ENCODE peak calls at places on chromosome 16, in eight cellular contexts. V, M, E, W, B, U, P and C are unnamed samples.

GRCh38 chr16:24041834-24042631 is 206.2 kb downstream of the PRKCB start:
- DNase-seq in U (peak; percentile 47), M (peak; percentile 47), V (peak; percentile 86), B (no peak), P (peak; percentile 80), W (no peak), E (peak; percentile 83), C (peak; percentile 55)

GRCh38 chr16:19689342-19689741 is 28.7 kb downstream of the KNOP1 start:
- DNase-seq in P (no peak), U (no peak), W (no peak), V (no peak), M (no peak), B (no peak), E (no peak), C (no peak)

GRCh38 chr16:14357328-14357727 is 272.7 kb downstream of the PARN start:
- DNase-seq in E (no peak), M (no peak), V (no peak), P (no peak), U (no peak), B (no peak), W (no peak), C (no peak)

GRCh38 chr16:56354016-56354415 is 71.3 kb downstream of the AMFR start:
- DNase-seq in P (no peak), V (no peak), W (no peak), M (no peak), E (no peak), U (no peak), B (no peak), C (no peak)

GRCh38 chr16:79519448-79519847 is 81.1 kb downstream of the MAF start:
- DNase-seq in B (no peak), M (no peak), E (no peak), U (no peak), W (no peak), P (no peak), V (no peak), C (no peak)

GRCh38 chr16:81583893-81584705 is 139.5 kb downstream of the CMIP start:
- DNase-seq in V (no peak), E (no peak), B (no peak), U (peak; percentile 79), M (no peak), P (no peak), W (no peak), C (peak; percentile 83)

GRCh38 chr16:87618216-87618615 is 15.9 kb downstream of the JPH3 start:
- DNase-seq in V (no peak), E (no peak), M (no peak), W (no peak), U (no peak), P (no peak), B (no peak), C (no peak)

GRCh38 chr16:81436381-81436780 is 8.2 kb upstream of the CMIP start:
- DNase-seq in B (no peak), P (no peak), W (no peak), M (no peak), V (no peak), U (no peak), E (no peak), C (no peak)

GRCh38 chr16:89761304-89761922 is 40.1 kb downstream of the ZNF276 start:
- DNase-seq in V (no peak), U (no peak), W (no peak), M (no peak), P (no peak), E (no peak), B (no peak), C (no peak)

GRCh38 chr16:11361751-11362742 is 16.8 kb downstream of the RMI2 start:
- DNase-seq in W (no peak), E (no peak), V (no peak), P (peak; percentile 24), U (peak; percentile 76), B (peak; percentile 64), M (no peak), C (no peak)

GRCh38 chr16:86090461-86091170 is 191.7 kb downstream of the IRF8 start:
- DNase-seq in M (no peak), W (no peak), B (no peak), U (no peak), V (no peak), E (no peak), P (no peak), C (no peak)

GRCh38 chr16:4847774-4848587 is 700 bp downstream of the UBN1 start:
- DNase-seq in B (peak; percentile 13), V (peak; percentile 49), P (peak; percentile 49), W (peak; percentile 26), U (peak; percentile 73), M (peak; percentile 46), E (peak; percentile 33), C (peak; percentile 61)

GRCh38 chr16:8798174-8798527 is 512 bp downstream of the PMM2 start:
- DNase-seq in V (no peak), W (no peak), B (no peak), E (no peak), U (peak; percentile 18), P (no peak), M (no peak), C (no peak)

GRCh38 chr16:27923751-27924150 is 139.8 kb downstream of the GSG1L start:
- DNase-seq in W (no peak), E (no peak), M (no peak), P (no peak), U (no peak), V (no peak), B (no peak), C (no peak)

GRCh38 chr16:54493076-54493475 is 206.5 kb upstream of the IRX3 start:
- DNase-seq in P (no peak), B (no peak), V (no peak), W (no peak), E (no peak), M (no peak), U (peak; percentile 52), C (peak; percentile 36)

GRCh38 chr16:87391324-87391949 is 699 bp upstream of the MAP1LC3B start:
- DNase-seq in U (no peak), M (peak; percentile 52), W (no peak), E (peak; percentile 59), B (peak; percentile 52), P (peak; percentile 33), V (peak; percentile 38), C (peak; percentile 24)

GRCh38 chr16:52469775-52470174 is 77.2 kb downstream of the TOX3 start:
- DNase-seq in P (no peak), W (no peak), B (no peak), V (no peak), E (no peak), M (no peak), U (peak; percentile 13), C (no peak)